ENCODE peak calls at places on chromosomes 2 and 18, in four cellular contexts. W is K562, B is PC-9, H is body of pancreas. I is an unnamed sample.

GRCh38 chr18:28961669-28962228 is 784.8 kb upstream of the CDH2 start:
- DNase-seq in H (no peak), W (no peak), B (no peak), I (peak)

GRCh38 chr2:148674063-148675020 is 29.8 kb downstream of the EPC2 start:
- DNase-seq in B (no peak), W (peak), H (peak), I (no peak)

GRCh38 chr2:159124441-159124911 is 156.0 kb downstream of the TANC1 start:
- DNase-seq in H (peak), B (peak), W (no peak), I (peak)

GRCh38 chr2:133504566-133505505 is 63.4 kb downstream of the NCKAP5 start:
- DNase-seq in B (no peak), W (no peak), H (peak), I (peak)

GRCh38 chr2:26685943-26686839 is 6.3 kb upstream of the KCNK3 start:
- DNase-seq in W (no peak), H (peak), B (no peak), I (no peak)

GRCh38 chr2:216691210-216691741 is 4.1 kb downstream of the IGFBP5 start:
- DNase-seq in H (peak), W (peak), B (peak), I (no peak)

GRCh38 chr2:162490795-162491470 is 147.0 kb downstream of the GCA start:
- DNase-seq in H (no peak), W (no peak), B (no peak), I (no peak)

GRCh38 chr2:160352492-160352891 is 141.1 kb downstream of the RBMS1 start:
- DNase-seq in W (no peak), B (no peak), H (no peak), I (peak)

GRCh38 chr18:31275722-31276463 is 42.1 kb upstream of the DSG1 start:
- DNase-seq in B (no peak), W (no peak), H (no peak), I (peak)

GRCh38 chr2:44983836-44984604 is 25.2 kb downstream of the SIX2 start:
- DNase-seq in W (no peak), H (no peak), B (no peak), I (no peak)

GRCh38 chr2:164981217-164981990 is 26.1 kb upstream of the SLC38A11 start:
- DNase-seq in H (no peak), B (peak), W (no peak), I (no peak)

GRCh38 chr18:23225518-23225917 is 90.2 kb downstream of the CABLES1 start:
- DNase-seq in B (no peak), H (no peak), W (no peak), I (no peak)

GRCh38 chr2:230713331-230714121 is 884 bp downstream of the CAB39 start:
- DNase-seq in W (peak), H (peak), B (no peak), I (no peak)

GRCh38 chr2:129237966-129238725 is 741.3 kb upstream of the RAB6C start:
- DNase-seq in H (no peak), W (no peak), B (no peak), I (peak)

GRCh38 chr2:135169900-135170753 is 118.0 kb downstream of the RAB3GAP1 start:
- DNase-seq in H (no peak), W (no peak), B (no peak), I (no peak)

GRCh38 chr2:45435316-45435715 is 175.8 kb downstream of the SRBD1 start:
- DNase-seq in B (no peak), H (no peak), W (no peak), I (peak)

GRCh38 chr2:102294802-102295489 is 16.4 kb upstream of the IL1RL1 start:
- DNase-seq in W (no peak), B (peak), H (no peak), I (peak)

GRCh38 chr2:48588745-48589144 is 28.9 kb upstream of the GTF2A1L start:
- DNase-seq in H (no peak), W (no peak), B (no peak), I (no peak)

GRCh38 chr2:10452334-10452733 is 4.2 kb upstream of the ODC1 start:
- DNase-seq in H (peak), B (peak), W (no peak), I (peak)

GRCh38 chr2:146147448-146148012 is 1627.6 kb upstream of the ZEB2 start:
- DNase-seq in H (no peak), B (no peak), W (no peak), I (no peak)

GRCh38 chr2:100130595-100131391 is 11.6 kb downstream of the AFF3 start:
- DNase-seq in W (no peak), H (no peak), B (no peak), I (no peak)

GRCh38 chr2:214128040-214128439 is 282.8 kb upstream of the VWC2L start:
- DNase-seq in W (no peak), H (no peak), B (no peak), I (no peak)

GRCh38 chr2:226002438-226002837 is 602.9 kb downstream of the NYAP2 start:
- DNase-seq in W (no peak), H (no peak), B (peak), I (peak)

GRCh38 chr2:8576525-8577157 is 105.2 kb upstream of the ID2 start:
- DNase-seq in W (no peak), H (peak), B (peak), I (no peak)

GRCh38 chr18:58863539-58864145 is 1.0 kb upstream of the ZNF532 start:
- DNase-seq in B (peak), W (no peak), H (peak), I (no peak)

GRCh38 chr2:188870289-188870688 is 103.9 kb upstream of the COL3A1 start:
- DNase-seq in H (no peak), W (no peak), B (no peak), I (peak)

GRCh38 chr2:234741976-234742375 is 209.8 kb upstream of the SH3BP4 start:
- DNase-seq in H (no peak), B (no peak), W (no peak), I (no peak)

GRCh38 chr2:14773696-14774095 is 141.2 kb downstream of the LRATD1 start:
- DNase-seq in W (no peak), B (no peak), H (no peak), I (no peak)

GRCh38 chr18:79797518-79798345 is at the start of gene KCNG2:
- DNase-seq in H (no peak), B (no peak), W (no peak), I (no peak)

GRCh38 chr2:141900826-141901225 is 230.0 kb downstream of the LRP1B start:
- DNase-seq in H (no peak), B (no peak), W (no peak), I (no peak)

GRCh38 chr2:29129586-29130281 is 14.5 kb downstream of the CLIP4 start:
- DNase-seq in B (peak), W (no peak), H (no peak), I (no peak)

GRCh38 chr2:96329416-96329815 is 4.3 kb downstream of the ITPRIPL1 start:
- DNase-seq in B (peak), W (no peak), H (no peak), I (no peak)

GRCh38 chr2:168348076-168348475 is 100.7 kb upstream of the STK39 start:
- DNase-seq in W (peak), B (no peak), H (peak), I (no peak)

GRCh38 chr2:1701556-1702185 is 42.6 kb downstream of the PXDN start:
- DNase-seq in B (peak), H (no peak), W (no peak), I (no peak)

GRCh38 chr2:1697601-1698000 is 46.7 kb downstream of the PXDN start:
- DNase-seq in H (no peak), B (no peak), W (no peak), I (no peak)

GRCh38 chr2:1701020-1701419 is 43.3 kb downstream of the PXDN start:
- DNase-seq in H (no peak), B (no peak), W (no peak), I (no peak)

GRCh38 chr2:1696472-1696871 is 47.8 kb downstream of the PXDN start:
- DNase-seq in H (no peak), W (no peak), B (no peak), I (no peak)

GRCh38 chr2:1698188-1698945 is 45.9 kb downstream of the PXDN start:
- DNase-seq in B (no peak), H (no peak), W (no peak), I (no peak)
- H3K27ac ChIP-seq in B (no peak), H (no peak), W (no peak), I (no peak)

DNA sequence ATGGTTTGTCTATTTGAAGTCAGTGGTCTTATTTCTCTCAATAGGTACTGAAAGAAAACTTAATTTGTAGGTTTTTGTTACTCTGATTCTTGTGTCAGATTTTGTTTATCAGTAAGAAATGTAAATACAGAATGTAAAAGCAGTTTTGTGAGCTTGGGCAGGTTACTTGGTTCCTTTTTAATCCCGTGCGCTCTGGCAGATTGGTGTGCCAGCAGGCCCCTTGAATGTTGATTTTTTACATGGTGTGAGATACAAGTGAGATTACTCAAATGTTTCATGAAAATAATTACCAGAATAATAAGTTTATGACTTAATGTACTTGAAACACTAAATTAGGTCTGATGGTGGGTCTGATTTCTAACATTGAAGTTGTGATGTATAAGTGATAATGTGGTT is 13.4 kb downstream of the HNRNPA3 start:
- DNase-seq in W (no peak), B (no peak), H (no peak), I (no peak)
- H3K27ac ChIP-seq in W (peak), B (peak), H (no peak), I (peak)

DNA sequence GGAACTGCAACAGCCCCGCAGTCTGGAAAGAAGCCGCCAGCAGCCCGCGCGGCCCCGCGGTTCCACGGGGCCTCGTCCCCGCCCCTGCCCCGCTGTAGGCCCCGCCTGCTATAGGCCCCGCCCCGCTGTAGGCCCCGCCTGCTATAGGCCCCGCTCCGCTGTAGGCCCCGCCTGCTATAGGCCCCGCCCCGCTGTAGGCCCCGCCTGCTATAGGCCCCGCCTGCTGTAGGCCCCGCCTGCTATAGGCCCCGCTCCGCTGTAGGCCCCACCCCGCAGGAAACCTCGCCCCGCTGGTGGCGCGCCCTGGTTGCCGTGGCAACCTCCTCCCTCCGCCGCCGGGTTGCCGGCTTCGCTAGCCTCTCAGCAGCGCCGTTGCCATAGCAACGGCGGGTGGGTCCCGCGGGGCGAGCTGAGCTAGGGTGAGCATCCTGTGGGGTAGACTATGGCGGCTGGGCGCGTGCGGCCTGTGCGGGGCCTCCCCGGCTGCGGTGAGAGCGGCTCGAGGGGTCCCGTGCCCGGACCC is 12.2 kb upstream of the KIF1A start:
- DNase-seq in W (peak), H (peak), B (peak), I (peak)
- H3K27ac ChIP-seq in W (no peak), H (no peak), B (no peak), I (no peak)

GRCh38 chr2:235763816-235764215 is 270.0 kb downstream of the AGAP1 start:
- DNase-seq in W (no peak), B (no peak), H (no peak), I (no peak)

GRCh38 chr2:235769046-235769445 is 275.2 kb downstream of the AGAP1 start:
- DNase-seq in B (no peak), H (no peak), W (no peak), I (no peak)

GRCh38 chr2:235768606-235769005 is 274.8 kb downstream of the AGAP1 start:
- DNase-seq in W (no peak), B (no peak), H (no peak), I (no peak)

GRCh38 chr2:235765181-235765820 is 271.5 kb downstream of the AGAP1 start:
- DNase-seq in B (no peak), W (no peak), H (no peak), I (no peak)

DNA sequence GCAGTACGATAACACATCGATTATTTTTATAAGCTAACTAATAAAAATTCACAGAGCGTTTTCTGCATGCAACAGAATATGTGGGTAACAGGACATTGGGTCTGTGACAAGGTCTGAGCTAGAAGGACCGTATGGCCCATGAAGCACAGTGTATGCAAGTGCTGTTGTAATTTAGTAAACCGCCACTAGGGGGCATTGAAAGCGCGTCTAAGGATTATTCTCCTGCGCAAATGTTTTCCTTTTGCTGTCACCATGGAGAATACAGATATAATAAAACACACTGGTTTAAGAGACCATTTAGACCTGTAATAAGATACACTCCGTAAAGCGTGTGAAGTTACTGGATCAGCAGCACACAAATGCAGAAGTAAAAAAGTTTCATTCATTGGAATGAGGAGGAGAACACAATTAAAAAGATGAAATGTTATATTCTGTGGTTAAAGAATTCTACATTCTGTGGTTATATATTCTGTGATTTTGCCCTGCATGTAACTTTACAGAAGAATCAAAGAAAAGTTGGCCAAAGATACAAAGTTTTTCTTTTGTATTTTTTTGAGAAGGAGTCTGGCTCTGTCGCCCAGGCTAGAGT is 272.5 kb downstream of the AGAP1 start:
- DNase-seq in B (peak), W (peak), H (peak), I (no peak)
- H3K27ac ChIP-seq in B (no peak), W (no peak), H (no peak), I (no peak)

DNA sequence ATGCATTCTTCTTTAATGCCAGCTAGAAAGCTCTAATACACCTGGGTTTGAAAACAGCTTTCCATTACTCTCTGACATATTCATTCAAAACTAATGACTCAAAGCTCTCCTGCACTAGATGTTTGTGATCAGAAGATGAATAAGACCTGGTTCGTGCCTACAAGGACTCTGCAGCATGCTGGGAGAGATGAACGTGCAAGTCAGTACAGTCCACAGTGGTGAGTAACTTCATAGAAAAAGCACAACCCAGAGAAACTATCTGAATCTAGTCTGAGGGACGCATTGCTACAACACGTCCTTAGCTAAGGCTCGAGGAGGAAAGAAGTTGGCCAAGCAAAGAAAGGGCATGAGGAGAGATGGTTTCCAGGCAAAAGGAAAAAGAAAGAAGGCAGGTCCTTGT is 234.3 kb downstream of the OSR1 start:
- DNase-seq in H (no peak), W (no peak), B (peak), I (peak)
- H3K27ac ChIP-seq in H (no peak), W (no peak), B (no peak), I (peak)

GRCh38 chr2:62501794-62502500 is 4.0 kb downstream of the TMEM17 start:
- DNase-seq in B (peak), W (no peak), H (no peak), I (no peak)

GRCh38 chr2:62505109-62505508 is 886 bp downstream of the TMEM17 start:
- DNase-seq in W (peak), B (no peak), H (no peak), I (no peak)

GRCh38 chr2:62505649-62506420 is at the start of gene TMEM17:
- DNase-seq in B (peak), W (peak), H (peak), I (no peak)

GRCh38 chr2:62504657-62505056 is 1.3 kb downstream of the TMEM17 start:
- DNase-seq in B (no peak), H (no peak), W (no peak), I (no peak)

DNA sequence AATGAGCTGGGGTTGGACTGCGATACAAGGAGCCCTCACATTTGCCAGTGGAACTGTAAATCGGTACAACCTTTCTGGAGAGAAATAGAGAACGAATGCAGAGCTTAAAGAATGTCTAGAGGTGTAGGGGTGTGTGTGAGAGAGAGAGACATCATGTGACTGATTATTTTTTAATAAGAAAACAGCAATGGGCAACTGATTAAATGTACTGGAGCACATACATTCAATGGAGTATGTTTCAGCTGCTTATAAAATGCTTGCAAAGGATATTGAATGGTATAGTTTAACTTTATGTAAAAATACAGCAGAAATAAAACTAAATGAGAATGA is 391 bp upstream of the TMEM17 start:
- DNase-seq in B (no peak), H (no peak), W (no peak), I (no peak)
- H3K27ac ChIP-seq in B (peak), H (peak), W (peak), I (peak)

GRCh38 chr18:3262234-3263171 is 570 bp downstream of the MYL12B start:
- DNase-seq in W (peak), B (no peak), H (no peak), I (no peak)
- H3K27ac ChIP-seq in W (peak), B (peak), H (peak), I (peak)

I was measured in epithelial cell of prostate.